ENCODE peak calls at places on chromosomes 16 and 17, in six cellular contexts. V is right lobe of liver, J is tibial nerve, I is progenitor cell of endocrine pancreas, W is mucosa of descending colon, Z is lower lobe of right lung. S is an unnamed sample.
A peak's percentile ranks its signal among the peaks of the same experiment; 100 is the strongest.

GRCh38 chr17:32335046-32335445 is 6.9 kb downstream of the C17orf75 start:
- DNase-seq in I (no peak), V (no peak), W (no peak), J (no peak), Z (no peak), S (no peak)

GRCh38 chr16:27322858-27323780 is 9.3 kb downstream of the IL4R start:
- DNase-seq in W (peak; percentile 85), V (peak; percentile 77), Z (peak; percentile 21), J (no peak), I (no peak), S (no peak)

GRCh38 chr17:12472613-12473173 is 193.0 kb upstream of the MYOCD start:
- DNase-seq in W (peak; percentile 4), I (no peak), Z (no peak), V (no peak), J (no peak), S (no peak)

GRCh38 chr17:58105093-58105492 is 21.9 kb downstream of the DYNLL2 start:
- DNase-seq in V (no peak), W (no peak), Z (no peak), I (no peak), J (no peak), S (no peak)

GRCh38 chr16:1906846-1907165 is 11.4 kb downstream of the HS3ST6 start:
- DNase-seq in W (no peak), Z (no peak), I (no peak), J (no peak), V (no peak), S (no peak)

GRCh38 chr17:45102856-45103255 is 29.5 kb downstream of the PLCD3 start:
- DNase-seq in Z (no peak), W (no peak), I (no peak), V (no peak), J (no peak), S (no peak)

GRCh38 chr17:78140169-78141051 is 5.8 kb upstream of the C17orf99 start:
- DNase-seq in Z (peak; percentile 99), W (peak; percentile 98), V (peak; percentile 95), J (peak; percentile 86), I (peak; percentile 36), S (peak; percentile 84)

GRCh38 chr17:38705803-38706624 is 941 bp downstream of the MLLT6 start:
- DNase-seq in Z (peak; percentile 68), V (no peak), J (peak; percentile 35), W (peak; percentile 70), I (peak; percentile 28), S (no peak)

GRCh38 chr17:63496177-63496576 is 19.3 kb downstream of the ACE start:
- DNase-seq in I (no peak), Z (no peak), J (no peak), W (no peak), V (no peak), S (no peak)

GRCh38 chr17:63420868-63421680 is 25.0 kb downstream of the CYB561 start:
- DNase-seq in I (no peak), Z (no peak), V (no peak), W (no peak), J (no peak), S (no peak)

GRCh38 chr16:13864689-13865088 is 55.3 kb upstream of the ERCC4 start:
- DNase-seq in J (no peak), I (no peak), W (no peak), V (no peak), Z (no peak), S (no peak)

GRCh38 chr17:7922499-7923289 is 6.6 kb upstream of the RNF227 start:
- DNase-seq in I (peak; percentile 80), V (peak; percentile 82), W (peak; percentile 92), J (peak; percentile 79), Z (peak; percentile 90), S (peak; percentile 87)

GRCh38 chr16:66254106-66254505 is 112.4 kb upstream of the CDH5 start:
- DNase-seq in Z (no peak), I (no peak), W (no peak), V (no peak), J (no peak), S (no peak)

GRCh38 chr16:55490301-55490700 is 11.3 kb downstream of the MMP2 start:
- DNase-seq in V (no peak), J (no peak), W (no peak), Z (no peak), I (no peak), S (no peak)

GRCh38 chr16:85461814-85462404 is 151.2 kb upstream of the GSE1 start:
- DNase-seq in W (no peak), I (no peak), Z (peak; percentile 75), V (no peak), J (no peak), S (no peak)

GRCh38 chr17:17107281-17107680 is 65.0 kb downstream of the MPRIP start:
- DNase-seq in W (no peak), Z (no peak), I (no peak), V (no peak), J (no peak), S (no peak)

GRCh38 chr16:77435240-77435819 is 496 bp upstream of the ADAMTS18 start:
- DNase-seq in W (no peak), I (no peak), Z (no peak), V (no peak), J (no peak), S (no peak)

GRCh38 chr16:85931596-85932402 is 32.8 kb downstream of the IRF8 start:
- DNase-seq in I (no peak), V (no peak), J (no peak), W (no peak), Z (no peak), S (no peak)

GRCh38 chr17:10513284-10514067 is 4.9 kb downstream of the MYH1 start:
- DNase-seq in J (no peak), Z (no peak), I (no peak), V (no peak), W (no peak), S (no peak)

GRCh38 chr17:11803635-11804034 is 193.6 kb downstream of the ZNF18 start:
- DNase-seq in V (no peak), I (no peak), J (no peak), Z (no peak), W (no peak), S (no peak)

DNA sequence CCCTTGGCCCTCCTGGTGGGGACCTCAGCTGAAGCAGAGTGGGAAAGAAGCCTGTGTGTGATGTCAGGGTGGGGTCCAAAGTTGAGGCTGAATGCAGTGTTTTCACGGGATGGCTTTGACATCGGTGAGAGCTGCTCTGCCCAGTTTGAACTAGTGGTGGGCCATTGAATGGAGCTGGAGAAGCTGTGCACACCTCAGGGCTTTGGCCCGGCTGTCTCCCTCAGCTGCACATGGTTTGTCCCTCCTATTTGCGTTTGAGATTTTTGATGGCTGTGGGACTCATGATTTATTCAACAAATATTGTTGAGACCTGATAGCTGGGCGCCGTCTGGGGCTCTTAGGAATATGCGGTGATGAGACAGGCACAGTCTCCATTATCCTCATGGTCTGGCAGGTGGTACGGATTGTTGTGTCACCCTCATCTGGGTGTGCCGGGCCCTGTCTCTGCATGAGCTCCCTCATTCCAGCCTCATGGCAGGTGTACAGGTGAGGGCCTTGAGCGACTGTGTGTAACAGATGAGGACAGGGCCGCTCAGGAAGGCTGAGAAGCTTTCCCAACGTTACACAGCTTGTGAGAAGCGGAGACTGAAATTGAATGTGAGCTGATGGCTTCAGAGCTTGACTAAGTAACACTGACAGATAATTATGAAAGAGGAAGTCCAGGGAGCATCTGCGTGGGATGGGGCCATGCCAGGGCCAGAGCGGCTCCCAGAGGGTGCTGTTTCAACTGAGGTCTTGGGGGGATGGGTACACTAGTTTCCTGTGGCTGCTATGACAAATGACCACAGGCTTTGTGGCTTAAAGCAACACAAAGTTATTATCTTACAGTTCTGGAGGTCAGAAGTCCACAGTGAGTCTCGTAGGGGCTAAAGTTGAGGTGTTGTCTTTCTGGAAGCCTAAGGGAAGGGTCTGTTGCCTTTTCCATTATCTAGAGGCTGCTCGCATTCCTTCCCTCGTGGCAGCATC is 36.5 kb downstream of the CMIP start:
- DNase-seq in I (no peak), J (no peak), W (peak; percentile 57), Z (peak; percentile 85), V (peak; percentile 82), S (no peak)
- TF ChIP-seq CTCF in I (no peak), J (no peak), W (no peak), Z (peak; percentile 9), V (no peak), S (no peak)

DNA sequence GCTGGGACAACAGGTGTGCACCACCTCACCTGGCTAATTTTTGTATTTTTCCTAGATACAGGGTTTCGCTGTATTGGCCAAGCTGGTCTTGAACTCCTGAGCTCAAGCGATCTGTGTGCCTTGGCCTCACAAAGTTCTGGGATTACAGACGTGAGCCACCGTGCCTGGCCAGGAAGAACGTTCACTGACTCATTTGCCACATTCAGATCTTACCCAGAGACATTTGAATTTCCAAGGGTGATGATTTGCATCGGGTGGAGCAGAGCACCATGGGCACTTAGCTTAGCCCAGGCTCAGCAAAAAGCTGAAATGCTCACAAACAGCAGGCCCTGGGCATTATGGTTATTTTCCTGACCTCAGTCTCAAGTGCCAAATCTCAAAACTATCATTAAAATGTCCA is 14.5 kb upstream of the ADORA2B start:
- DNase-seq in Z (no peak), V (no peak), I (no peak), J (no peak), W (no peak), S (no peak)
- TF ChIP-seq CTCF in Z (no peak), V (no peak), I (no peak), J (no peak), W (no peak), S (no peak)

DNA sequence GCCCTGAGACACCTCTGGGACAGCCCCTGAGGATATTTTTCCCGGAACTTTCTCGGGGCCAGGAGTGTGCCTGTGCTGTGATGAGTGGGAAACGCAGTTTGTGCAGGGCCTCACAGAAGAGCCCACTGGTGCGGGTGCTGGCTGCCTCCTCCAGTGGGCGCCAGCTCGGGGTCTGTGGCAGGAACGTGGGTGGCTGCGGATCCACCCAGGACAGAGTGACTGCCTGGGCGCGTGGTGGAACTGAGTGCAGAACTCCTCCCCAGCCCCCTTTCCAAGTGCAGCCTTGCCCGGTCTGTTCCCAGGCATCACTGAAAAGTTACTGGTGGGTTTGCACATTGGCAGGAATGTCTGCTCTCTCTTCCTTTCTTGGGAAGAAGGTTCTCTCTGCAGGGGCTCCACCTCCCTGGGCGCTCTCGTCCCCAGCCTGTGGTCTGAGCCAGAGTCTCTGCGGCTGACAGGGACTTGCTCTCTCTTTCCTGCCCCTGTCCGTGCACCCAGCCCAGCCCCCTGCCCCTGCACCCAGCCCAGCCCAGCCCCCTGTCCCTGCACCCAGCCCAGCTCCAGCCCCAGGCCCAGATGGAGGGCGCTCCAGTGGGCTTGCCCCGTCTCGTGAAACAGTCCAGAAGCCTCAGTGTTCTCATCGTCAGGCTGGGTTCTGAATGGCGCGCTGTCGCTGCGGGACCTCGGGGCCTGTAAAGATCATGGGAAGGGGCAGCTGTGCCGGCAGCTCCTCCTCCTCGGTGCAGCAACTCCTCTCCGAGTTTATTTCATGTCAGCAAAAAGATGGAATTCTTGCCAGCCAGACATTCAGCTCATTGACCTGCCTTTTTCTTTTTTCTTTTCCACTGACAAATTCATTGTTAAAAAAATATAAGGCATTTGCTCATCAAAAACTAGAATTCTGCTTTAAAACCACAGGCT is 117.5 kb downstream of the BANP start:
- DNase-seq in Z (peak; percentile 30), I (no peak), J (no peak), V (no peak), W (no peak), S (no peak)
- TF ChIP-seq CTCF in Z (no peak), I (no peak), J (no peak), V (no peak), W (no peak), S (no peak)

DNA sequence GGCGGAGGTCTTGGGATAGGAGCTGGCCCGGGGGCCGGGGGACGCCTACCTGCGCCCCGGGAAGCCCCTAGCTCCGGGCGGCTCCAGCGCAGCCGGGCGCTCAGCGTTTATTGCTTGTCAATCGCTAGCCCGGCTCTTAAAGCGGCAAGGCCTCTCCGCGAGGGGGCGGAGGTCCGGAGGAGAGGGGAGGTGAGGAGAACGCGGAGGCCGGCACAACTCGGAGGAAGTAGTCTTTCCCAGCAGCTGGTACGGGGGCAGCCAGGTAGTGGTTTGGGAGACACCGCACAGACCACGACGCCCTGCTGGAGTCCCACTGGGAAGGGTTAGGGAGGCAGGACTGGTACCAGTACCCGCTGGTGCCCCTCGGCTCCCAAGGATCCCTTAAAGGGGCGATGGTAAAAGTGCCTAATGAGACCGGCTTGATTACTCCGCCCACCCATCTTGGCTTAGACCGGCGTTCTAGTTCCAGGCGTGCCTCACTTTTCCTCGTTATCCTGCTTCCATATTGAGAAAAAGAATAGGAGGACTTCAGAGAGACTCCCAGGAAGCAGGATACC is at the start of gene MPP2:
- DNase-seq in V (no peak), J (peak; percentile 25), I (peak; percentile 72), W (peak; percentile 57), Z (peak; percentile 58), S (peak; percentile 88)
- TF ChIP-seq CTCF in V (no peak), J (no peak), I (peak; percentile 20), W (no peak), Z (peak; percentile 18), S (peak; percentile 33)